ENCODE peak calls at places on chromosome 21, in eight cellular contexts. S, Y, Q, T, P, B, E and R are unnamed samples.

GRCh38 chr21:25062061-25062460 is 545.2 kb downstream of the MRPL39 start:
- DNase-seq in S (no peak), T (no peak), E (no peak), Y (no peak), Q (peak), P (peak), B (peak), R (no peak)

GRCh38 chr21:31554511-31555022 is 104.9 kb upstream of the SOD1 start:
- DNase-seq in T (peak), P (peak), S (peak), E (no peak), B (peak), Y (no peak), Q (peak), R (no peak)

GRCh38 chr21:41164981-41165650 is 2.8 kb upstream of the BACE2 start:
- DNase-seq in Y (peak), Q (peak), P (no peak), S (no peak), B (no peak), E (no peak), T (peak), R (no peak)

GRCh38 chr21:41663805-41664788 is 102.8 kb downstream of the RIPK4 start:
- DNase-seq in P (peak), B (no peak), Y (peak), Q (peak), E (no peak), T (no peak), S (no peak), R (no peak)

GRCh38 chr21:9767592-9768375 is 753.6 kb upstream of the TPTE start:
- DNase-seq in S (no peak), B (no peak), Q (no peak), E (no peak), T (no peak), Y (no peak), P (no peak), R (no peak)

GRCh38 chr21:42002421-42002958 is 7.7 kb downstream of the ZBTB21 start:
- DNase-seq in Y (peak), B (no peak), E (no peak), Q (peak), P (no peak), T (peak), S (no peak), R (no peak)

GRCh38 chr21:41487082-41487481 is 20.9 kb downstream of the TMPRSS2 start:
- DNase-seq in Q (no peak), T (no peak), S (no peak), Y (no peak), B (no peak), E (no peak), P (no peak), R (no peak)

GRCh38 chr21:42695324-42696025 is 42.1 kb downstream of the PDE9A start:
- DNase-seq in S (no peak), Q (peak), B (no peak), E (no peak), Y (peak), T (peak), P (no peak), R (no peak)

GRCh38 chr21:38861989-38862683 is 56.4 kb downstream of the ETS2 start:
- DNase-seq in Q (no peak), Y (no peak), T (no peak), P (no peak), S (no peak), B (no peak), E (no peak), R (peak)

GRCh38 chr21:38806153-38806941 is 618 bp downstream of the ETS2 start:
- DNase-seq in Y (no peak), E (no peak), Q (no peak), S (no peak), T (no peak), P (peak), B (peak), R (peak)

GRCh38 chr21:31557421-31557955 is 102.0 kb upstream of the SOD1 start:
- DNase-seq in Y (no peak), P (peak), S (no peak), B (peak), E (no peak), Q (no peak), T (no peak), R (no peak)

GRCh38 chr21:42306366-42307035 is 8.7 kb downstream of the TFF3 start:
- DNase-seq in Q (no peak), T (no peak), P (no peak), Y (no peak), S (no peak), E (no peak), B (no peak), R (no peak)

GRCh38 chr21:39849014-39849655 is 18.1 kb upstream of the PCP4 start:
- DNase-seq in Y (no peak), S (no peak), B (no peak), Q (no peak), P (no peak), E (no peak), T (no peak), R (no peak)

GRCh38 chr21:35136586-35137254 is 87.6 kb upstream of the RUNX1 start:
- DNase-seq in P (no peak), E (no peak), Q (peak), S (peak), B (peak), Y (peak), T (peak), R (no peak)

GRCh38 chr21:42652527-42653491 is 612 bp upstream of the PDE9A start:
- DNase-seq in Q (peak), P (peak), Y (peak), S (no peak), E (no peak), B (peak), T (peak), R (no peak)

GRCh38 chr21:41703857-41704501 is 62.9 kb downstream of the RIPK4 start:
- DNase-seq in B (no peak), Q (no peak), Y (no peak), P (no peak), T (peak), E (no peak), S (no peak), R (no peak)

GRCh38 chr21:16241021-16241420 is 511.2 kb downstream of the USP25 start:
- DNase-seq in Q (no peak), P (no peak), B (no peak), E (no peak), Y (no peak), S (no peak), T (no peak), R (no peak)

GRCh38 chr21:38699048-38699447 is 106.7 kb upstream of the ETS2 start:
- DNase-seq in E (no peak), S (no peak), Y (no peak), Q (no peak), T (no peak), P (peak), B (peak), R (no peak)

GRCh38 chr21:42225571-42226155 is 6.7 kb downstream of the ABCG1 start:
- DNase-seq in S (no peak), Y (no peak), E (no peak), B (no peak), Q (no peak), P (no peak), T (no peak), R (no peak)

GRCh38 chr21:41510500-41510899 is 2.5 kb upstream of the TMPRSS2 start:
- DNase-seq in T (no peak), Q (no peak), S (no peak), Y (no peak), E (no peak), P (no peak), B (no peak), R (no peak)

GRCh38 chr21:15732290-15732995 is 2.7 kb downstream of the USP25 start:
- DNase-seq in T (peak), B (no peak), P (no peak), Q (peak), E (no peak), S (no peak), Y (peak), R (peak)

GRCh38 chr21:14916676-14917141 is 148.1 kb downstream of the NRIP1 start:
- DNase-seq in E (no peak), P (no peak), Q (peak), B (peak), T (no peak), S (no peak), Y (peak), R (no peak)

GRCh38 chr21:42731264-42732032 is 78.0 kb downstream of the PDE9A start:
- DNase-seq in P (no peak), S (peak), Q (no peak), T (no peak), Y (no peak), E (no peak), B (no peak), R (no peak)

GRCh38 chr21:31650930-31651329 is 8.6 kb upstream of the SOD1 start:
- DNase-seq in T (no peak), E (no peak), Y (no peak), B (no peak), Q (no peak), S (no peak), P (no peak), R (no peak)

GRCh38 chr21:15224346-15225086 is 159.7 kb upstream of the NRIP1 start:
- DNase-seq in S (peak), Q (peak), E (no peak), B (no peak), Y (peak), T (peak), P (no peak), R (no peak)

GRCh38 chr21:21052672-21053071 is 54.5 kb downstream of the NCAM2 start:
- DNase-seq in Q (no peak), E (no peak), Y (no peak), S (no peak), T (no peak), P (no peak), B (no peak), R (no peak)

GRCh38 chr21:42941696-42942085 is 16.3 kb upstream of the ERVH48-1 start:
- DNase-seq in P (no peak), Q (no peak), E (no peak), Y (no peak), T (peak), S (no peak), B (no peak), R (no peak)

GRCh38 chr21:35426484-35426883 is 377.4 kb upstream of the RUNX1 start:
- DNase-seq in Q (no peak), P (peak), T (no peak), E (no peak), S (no peak), B (no peak), Y (no peak), R (no peak)

GRCh38 chr21:21114456-21114855 is 116.2 kb downstream of the NCAM2 start:
- DNase-seq in S (no peak), Y (no peak), Q (no peak), T (no peak), E (no peak), P (no peak), B (no peak), R (no peak)

GRCh38 chr21:18382141-18382540 is 21.4 kb downstream of the TMPRSS15 start:
- DNase-seq in B (no peak), T (no peak), Y (no peak), S (no peak), E (no peak), P (no peak), Q (no peak), R (peak)
- H2AFZ ChIP-seq in B (no peak), T (no peak), Y (no peak), S (no peak), E (no peak), P (peak), Q (no peak), R (peak)

DNA sequence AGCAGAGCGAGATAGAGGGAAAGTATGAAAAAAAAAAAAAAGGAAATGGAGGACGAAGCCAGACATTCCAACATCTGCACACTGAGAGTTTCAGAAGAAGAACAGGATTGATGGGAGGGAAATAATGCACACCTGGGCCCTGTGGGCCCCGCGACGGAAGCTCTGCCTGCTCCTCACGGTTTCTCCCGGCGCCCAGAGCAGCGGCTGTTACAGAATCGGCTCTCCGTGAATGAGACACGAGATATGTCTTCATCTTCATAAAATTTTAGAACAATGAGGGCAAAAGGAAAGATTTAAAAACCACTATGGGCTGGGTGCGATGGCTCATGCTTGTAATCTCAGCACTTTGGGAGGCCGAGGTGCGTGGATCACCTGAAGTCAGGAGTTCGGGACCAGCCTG is 9.9 kb upstream of the LRRC3 start:
- DNase-seq in E (no peak), Q (no peak), S (no peak), T (no peak), P (no peak), B (no peak), Y (no peak), R (no peak)
- TF ChIP-seq CTCF in E (no peak), Q (no peak), S (no peak), T (no peak), P (no peak), B (no peak), Y (no peak), R (no peak)

DNA sequence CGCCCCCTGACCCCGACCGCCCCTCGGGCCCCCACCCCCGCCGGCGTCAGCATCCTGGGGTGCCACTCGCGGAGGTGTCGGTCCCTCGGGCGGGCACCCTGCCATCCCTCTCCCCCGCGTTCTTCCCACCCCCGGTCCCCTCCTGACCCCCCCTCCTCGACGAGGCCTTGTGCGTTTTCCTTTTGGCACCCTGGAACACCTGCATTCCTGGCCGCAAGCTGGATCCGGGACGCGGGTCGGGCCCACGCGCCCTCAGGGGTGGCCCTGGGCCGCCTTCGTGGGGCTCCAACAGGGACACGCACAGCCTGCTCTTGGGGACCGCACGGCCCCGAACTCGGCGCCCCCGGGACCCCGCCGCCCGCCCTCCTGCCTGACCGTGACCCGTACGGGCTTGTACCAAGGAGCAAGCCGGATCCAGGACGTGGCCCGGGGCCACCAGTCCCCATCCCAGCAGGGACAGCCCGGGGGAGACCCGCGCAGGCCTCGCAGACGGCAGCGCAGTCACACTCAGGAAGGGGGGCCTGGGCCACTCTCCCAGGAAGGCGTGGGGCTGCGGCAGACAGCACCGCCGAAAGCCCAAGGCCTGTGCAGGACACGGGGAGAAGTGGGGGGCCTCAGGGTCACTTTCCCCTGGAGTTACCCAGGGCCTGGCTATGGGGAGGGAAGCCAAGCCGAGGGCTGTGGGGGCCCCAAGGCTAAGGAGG is 579 bp upstream of the SLC19A1 start:
- DNase-seq in P (no peak), Y (no peak), Q (no peak), E (no peak), B (peak), T (no peak), S (no peak), R (no peak)
- H3K27ac ChIP-seq in P (no peak), Y (no peak), Q (peak), E (no peak), B (no peak), T (no peak), S (peak), R (no peak)

GRCh38 chr21:45021428-45022347 is 52.7 kb upstream of the ADARB1 start:
- DNase-seq in S (no peak), T (no peak), Q (no peak), P (no peak), B (no peak), E (no peak), Y (no peak), R (no peak)
- H2AFZ ChIP-seq in S (no peak), T (no peak), Q (no peak), P (no peak), B (no peak), E (no peak), Y (no peak), R (no peak)

GRCh38 chr21:33924766-33925100 is 9.1 kb upstream of the ATP5PO start:
- DNase-seq in Q (no peak), S (no peak), B (no peak), E (no peak), P (no peak), T (peak), Y (no peak), R (no peak)

GRCh38 chr21:33924079-33924765 is 8.6 kb upstream of the ATP5PO start:
- DNase-seq in B (peak), S (peak), Y (peak), Q (peak), E (peak), T (peak), P (peak), R (peak)
- TF ChIP-seq CTCF in B (peak), S (peak), Y (peak), Q (peak), E (peak), T (peak), P (peak), R (peak)

GRCh38 chr21:28256420-28256831 is 736.3 kb downstream of the LTN1 start:
- DNase-seq in Y (no peak), Q (peak), P (no peak), B (no peak), E (no peak), T (no peak), S (no peak), R (no peak)

GRCh38 chr21:28261291-28261690 is 731.4 kb downstream of the LTN1 start:
- DNase-seq in Q (no peak), S (no peak), E (no peak), T (no peak), P (no peak), B (no peak), Y (no peak), R (no peak)

GRCh38 chr21:28253971-28254370 is 738.7 kb downstream of the LTN1 start:
- DNase-seq in Q (no peak), P (no peak), S (no peak), E (no peak), B (no peak), Y (no peak), T (no peak), R (no peak)

GRCh38 chr21:28253378-28253777 is 739.3 kb downstream of the LTN1 start:
- DNase-seq in Q (peak), B (no peak), P (no peak), E (no peak), S (no peak), Y (peak), T (peak), R (no peak)

GRCh38 chr21:28257276-28257675 is 735.4 kb downstream of the LTN1 start:
- DNase-seq in T (no peak), E (no peak), P (no peak), Y (no peak), S (no peak), B (no peak), Q (no peak), R (no peak)
- H3K27ac ChIP-seq in T (no peak), E (no peak), P (no peak), Y (no peak), S (no peak), B (no peak), Q (peak), R (no peak)

DNA sequence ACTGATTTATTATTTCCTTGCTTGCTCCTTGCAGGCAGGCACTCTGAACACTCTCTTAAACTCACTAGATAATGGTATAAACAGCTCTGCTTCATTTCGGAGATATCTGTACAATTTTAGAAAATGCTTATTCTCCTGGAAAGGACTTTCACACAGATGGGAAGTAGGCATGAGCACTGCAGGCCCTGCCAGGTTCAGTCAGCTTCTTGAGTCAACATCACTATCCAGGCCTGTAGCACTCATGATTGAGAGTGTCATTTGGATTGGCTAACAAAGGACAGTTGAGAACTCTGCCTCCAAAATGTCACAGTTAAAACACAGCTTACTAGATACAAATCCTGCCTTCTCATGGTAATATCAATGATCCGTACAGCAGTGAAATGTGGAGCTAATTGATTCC is 181.9 kb downstream of the CYYR1 start:
- DNase-seq in S (no peak), E (no peak), Q (no peak), Y (no peak), P (no peak), B (no peak), T (no peak), R (no peak)
- H2AFZ ChIP-seq in S (no peak), E (peak), Q (no peak), Y (no peak), P (no peak), B (no peak), T (peak), R (no peak)

DNA sequence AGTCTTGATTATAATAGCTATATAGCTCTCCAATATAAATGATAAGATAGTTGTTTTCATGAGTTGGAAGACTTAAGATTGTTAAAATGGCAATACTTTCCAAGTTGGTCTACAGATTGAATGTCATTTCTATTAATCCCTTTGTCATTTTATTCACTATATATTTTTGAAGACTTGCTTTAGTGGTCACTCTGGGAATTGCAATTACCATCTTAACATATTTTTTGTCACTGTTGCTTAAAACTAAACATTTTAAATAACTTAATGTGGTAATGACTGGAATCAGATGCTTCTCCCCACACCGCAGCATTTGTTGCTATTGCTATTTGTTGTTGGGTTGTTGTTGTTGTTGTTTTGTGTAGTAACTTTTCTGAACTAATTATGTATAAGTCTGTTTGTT is 1592.9 kb downstream of the MRPL39 start:
- DNase-seq in T (no peak), Y (no peak), P (no peak), E (no peak), B (peak), S (no peak), Q (no peak), R (no peak)
- TF ChIP-seq CTCF in T (no peak), Y (peak), P (no peak), E (no peak), B (no peak), S (peak), Q (peak), R (peak)

DNA sequence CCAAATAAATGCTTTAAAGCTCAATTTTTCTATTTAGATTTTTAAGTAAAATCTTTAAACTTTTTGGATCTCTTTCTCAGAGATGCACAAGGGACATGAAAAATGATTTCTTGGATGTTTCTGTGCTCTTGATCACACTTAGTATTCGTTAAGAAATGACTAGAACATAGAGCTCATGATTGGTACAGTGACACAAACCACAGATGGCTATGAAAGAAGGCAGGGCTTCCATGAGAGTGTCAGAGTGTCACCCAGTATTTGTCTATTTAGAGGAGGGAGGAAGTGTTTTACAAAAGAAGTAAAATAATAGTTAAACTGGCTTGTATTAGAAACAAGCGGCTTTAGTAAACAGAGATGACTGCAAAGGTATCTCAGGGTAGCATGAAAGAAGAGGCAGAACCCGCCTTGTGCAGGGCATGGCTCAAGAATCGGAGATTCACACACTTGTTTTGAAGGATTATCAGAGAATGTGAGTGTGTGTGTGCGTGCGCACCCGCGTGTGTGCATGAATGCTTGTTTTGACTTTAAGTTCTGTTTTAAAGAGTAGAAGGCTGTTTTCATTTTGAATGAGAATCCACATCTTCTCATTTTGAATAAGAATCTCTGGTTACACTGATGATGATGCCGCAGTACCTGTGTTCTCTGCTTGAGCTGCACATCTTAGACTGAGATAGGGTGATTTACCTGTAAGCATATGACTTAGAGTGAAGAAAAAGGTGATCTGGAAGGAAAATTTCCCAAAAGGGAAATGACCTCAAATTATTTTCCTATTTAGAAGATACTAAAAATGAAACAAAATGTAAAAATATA is 82.1 kb downstream of the VPS26C start:
- DNase-seq in E (no peak), P (no peak), T (no peak), S (no peak), Q (no peak), Y (no peak), B (no peak), R (no peak)
- H3K27ac ChIP-seq in E (no peak), P (no peak), T (no peak), S (no peak), Q (no peak), Y (no peak), B (no peak), R (no peak)